ENCODE peak calls at places on chromosomes 4 and X, in five cellular contexts. T is ovary, Q is BJ, W is adrenal gland, B is lower leg skin. O is an unnamed sample.

GRCh38 chr4:151359576-151359975 is 34.2 kb upstream of the SH3D19 start:
- DNase-seq in T (no peak), Q (no peak), W (no peak), B (no peak), O (no peak)

GRCh38 chrX:155757366-155757765 is 123.8 kb upstream of the VAMP7 start:
- DNase-seq in T (no peak), Q (no peak), W (no peak), B (no peak), O (no peak)

GRCh38 chrX:130497531-130497930 is 95.7 kb downstream of the RBMX2 start:
- DNase-seq in T (no peak), Q (no peak), W (no peak), B (no peak), O (no peak)

GRCh38 chr4:159273126-159273438 is 170.2 kb downstream of the RAPGEF2 start:
- DNase-seq in T (no peak), Q (no peak), W (peak; percentile 27), B (no peak), O (peak; percentile 10)

GRCh38 chrX:107849747-107850478 is 24.2 kb downstream of the MID2 start:
- DNase-seq in T (no peak), Q (no peak), W (peak; percentile 27), B (no peak), O (no peak)

GRCh38 chr4:2290974-2291704 is 29.2 kb upstream of the MXD4 start:
- DNase-seq in T (no peak), Q (no peak), W (no peak), B (peak; percentile 78), O (no peak)

GRCh38 chr4:1547863-1548637 is 136.1 kb downstream of the FAM53A start:
- DNase-seq in T (peak; percentile 53), Q (no peak), W (peak; percentile 25), B (no peak), O (peak; percentile 36)

GRCh38 chr4:146943691-146944375 is 1.8 kb downstream of the TTC29 start:
- DNase-seq in T (no peak), Q (no peak), W (no peak), B (no peak), O (no peak)

GRCh38 chr4:87679449-87680169 is 29.5 kb downstream of the DMP1 start:
- DNase-seq in T (peak; percentile 35), Q (peak; percentile 3), W (peak; percentile 21), B (no peak), O (peak; percentile 26)

GRCh38 chr4:86831262-86832090 is 17.7 kb downstream of the SLC10A6 start:
- DNase-seq in T (peak; percentile 68), Q (peak; percentile 89), W (peak; percentile 15), B (no peak), O (peak; percentile 64)

GRCh38 chr4:132860976-132861375 is 288.1 kb upstream of the PCDH10 start:
- DNase-seq in T (no peak), Q (no peak), W (no peak), B (no peak), O (no peak)

GRCh38 chr4:46937493-46937892 is 28.4 kb upstream of the COX7B2 start:
- DNase-seq in T (no peak), Q (no peak), W (no peak), B (no peak), O (no peak)

GRCh38 chr4:111991163-111991562 is 154.1 kb upstream of the FAM241A start:
- DNase-seq in T (no peak), Q (no peak), W (no peak), B (no peak), O (no peak)

GRCh38 chr4:106986486-106986885 is 49.6 kb downstream of the DKK2 start:
- DNase-seq in T (no peak), Q (peak; percentile 11), W (no peak), B (no peak), O (no peak)

GRCh38 chr4:39291686-39292085 is 74.5 kb downstream of the RFC1 start:
- DNase-seq in T (no peak), Q (no peak), W (no peak), B (no peak), O (no peak)

GRCh38 chr4:74420863-74421262 is 24.1 kb upstream of the AREG start:
- DNase-seq in T (no peak), Q (no peak), W (no peak), B (no peak), O (no peak)

GRCh38 chrX:39841604-39842003 is 256.2 kb downstream of the BCOR start:
- DNase-seq in T (no peak), Q (no peak), W (no peak), B (no peak), O (no peak)

GRCh38 chr4:41969666-41970065 is 11.9 kb upstream of the DCAF4L1 start:
- DNase-seq in T (no peak), Q (no peak), W (no peak), B (no peak), O (no peak)

GRCh38 chrX:38516196-38516595 is 45.1 kb upstream of the TSPAN7 start:
- DNase-seq in T (no peak), Q (no peak), W (no peak), B (no peak), O (no peak)

GRCh38 chrX:139692908-139693307 is 15.1 kb downstream of the MCF2 start:
- DNase-seq in T (no peak), Q (no peak), W (no peak), B (no peak), O (no peak)

GRCh38 chrX:139691843-139692505 is 16.0 kb downstream of the MCF2 start:
- DNase-seq in T (peak; percentile 20), Q (no peak), W (no peak), B (no peak), O (peak; percentile 2)

GRCh38 chrX:139691493-139691842 is 16.5 kb downstream of the MCF2 start:
- DNase-seq in T (peak; percentile 9), Q (no peak), W (peak; percentile 13), B (no peak), O (peak; percentile 1)

GRCh38 chrX:139692506-139692849 is 15.5 kb downstream of the MCF2 start:
- DNase-seq in T (peak; percentile 10), Q (no peak), W (no peak), B (no peak), O (peak; percentile 33)
- H3K4me3 ChIP-seq in T (peak overlapping the region; percentile 36), Q (no peak overlapping the region), W (no peak overlapping the region), B (no peak overlapping the region), O (peak overlapping the region; percentile 6)

DNA sequence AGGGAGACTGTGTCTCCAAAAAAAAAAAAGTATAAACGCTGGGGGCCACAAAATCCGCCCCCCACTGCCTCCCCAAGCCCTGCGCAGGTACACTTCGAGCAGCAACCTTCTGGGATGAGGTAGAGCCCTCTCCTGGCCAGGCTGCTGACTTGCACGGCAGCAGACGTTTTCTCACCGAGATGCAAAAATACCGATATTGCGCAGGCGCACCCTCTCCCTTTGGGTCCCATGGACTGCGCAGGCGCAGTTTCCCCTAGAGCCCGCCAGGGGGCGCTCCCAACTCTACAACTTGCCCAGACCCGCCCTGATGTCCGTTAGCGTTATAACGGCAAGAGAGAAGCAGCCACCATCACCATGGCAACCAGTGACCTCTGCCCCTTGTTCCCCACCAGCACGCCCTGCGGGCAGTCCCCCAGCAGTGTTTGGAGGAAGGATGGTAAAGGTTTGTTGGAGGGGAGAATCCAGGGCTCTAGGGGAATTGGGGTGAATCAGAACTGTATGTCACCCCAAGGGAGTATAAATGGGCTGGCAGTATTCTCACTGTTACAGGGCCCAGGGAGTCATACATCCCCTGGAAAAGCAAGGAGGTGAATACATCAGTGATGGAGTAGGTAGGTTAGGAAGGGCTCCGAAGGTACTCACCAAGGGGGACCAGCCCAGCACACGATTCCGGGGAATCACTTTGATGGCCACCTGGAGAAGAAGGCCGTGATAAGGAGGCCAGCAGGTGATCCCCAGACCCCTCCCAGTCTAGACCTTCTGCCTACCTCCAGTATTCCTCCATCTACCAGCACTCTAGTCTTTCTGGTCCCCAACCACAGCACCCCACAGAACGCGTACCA is 1.5 kb downstream of the PIM2 start:
- DNase-seq in T (peak; percentile 88), Q (peak; percentile 56), W (peak; percentile 86), B (peak; percentile 97), O (peak; percentile 88)
- H3K4me3 ChIP-seq in T (no peak overlapping the region), Q (no peak overlapping the region), W (no peak overlapping the region), B (no peak overlapping the region), O (no peak overlapping the region)

GRCh38 chr4:186651624-186652023 is 72.0 kb downstream of the FAT1 start:
- DNase-seq in T (no peak), Q (no peak), W (peak; percentile 35), B (no peak), O (peak; percentile 20)
- H3K4me3 ChIP-seq in T (no peak overlapping the region), Q (no peak overlapping the region), W (no peak overlapping the region), B (no peak overlapping the region), O (no peak overlapping the region)

GRCh38 chrX:46953137-46953527 is 40.9 kb downstream of the JADE3 start:
- DNase-seq in T (no peak), Q (no peak), W (no peak), B (no peak), O (no peak)
- H3K4me3 ChIP-seq in T (no peak overlapping the region), Q (no peak overlapping the region), W (no peak overlapping the region), B (no peak overlapping the region), O (no peak overlapping the region)